ENCODE peak calls at places on chromosomes 5 and 9, in seven cellular contexts. V is tibial artery; C is upper lobe of right lung; A is brain microvascular endothelial cell; U is SK-N-SH; M is CD4-positive, CD25-positive, alpha-beta regulatory T cell; Z is adrenal gland. G is an unnamed sample. For H3K27me3, the result is how much of the 10 kb centered on the place peaks cover.

GRCh38 chr5:115847290-115847689 is 5.6 kb downstream of the AP3S1 start:
- DNase-seq in V (no peak), C (no peak), A (no peak), U (no peak), M (no peak), Z (no peak), G (no peak)

GRCh38 chr9:133863193-133863592 is 125.0 kb upstream of the SARDH start:
- DNase-seq in V (no peak), C (no peak), A (no peak), U (no peak), M (no peak), Z (no peak), G (no peak)

GRCh38 chr5:71651554-71651953 is 64.4 kb downstream of the MCCC2 start:
- DNase-seq in V (no peak), C (no peak), A (no peak), U (no peak), M (no peak), Z (no peak), G (no peak)

GRCh38 chr5:131765261-131765660 is 31.6 kb downstream of the FNIP1 start:
- DNase-seq in V (no peak), C (no peak), A (no peak), U (no peak), M (no peak), Z (no peak), G (no peak)

GRCh38 chr9:109010676-109011655 is 2.3 kb downstream of the CTNNAL1 start:
- DNase-seq in V (no peak), C (no peak), A (peak), U (no peak), M (peak), Z (no peak), G (no peak)

GRCh38 chr9:135724186-135724797 is 22.3 kb downstream of the KCNT1 start:
- DNase-seq in V (no peak), C (no peak), A (no peak), U (no peak), M (no peak), Z (no peak), G (no peak)

GRCh38 chr5:73940747-73941146 is 314.8 kb downstream of the ARHGEF28 start:
- DNase-seq in V (no peak), C (no peak), A (no peak), U (no peak), M (no peak), Z (no peak), G (no peak)

GRCh38 chr9:108056083-108056804 is 566.7 kb upstream of the KLF4 start:
- DNase-seq in V (no peak), C (no peak), A (no peak), U (no peak), M (no peak), Z (no peak), G (no peak)

GRCh38 chr5:131607903-131608540 is 27.0 kb downstream of the RAPGEF6 start:
- DNase-seq in V (no peak), C (no peak), A (peak), U (no peak), M (no peak), Z (peak), G (no peak)

GRCh38 chr9:36499156-36499886 is 73.4 kb upstream of the MELK start:
- DNase-seq in V (no peak), C (no peak), A (no peak), U (peak), M (no peak), Z (no peak), G (no peak)

GRCh38 chr5:179233909-179234562 is 111.2 kb downstream of the ADAMTS2 start:
- DNase-seq in V (peak), C (peak), A (no peak), U (peak), M (no peak), Z (no peak), G (peak)

GRCh38 chr9:105154723-105155191 is 89.7 kb upstream of the SLC44A1 start:
- DNase-seq in V (no peak), C (no peak), A (no peak), U (no peak), M (no peak), Z (no peak), G (no peak)

GRCh38 chr9:129726322-129727160 is 26.3 kb downstream of the PTGES start:
- DNase-seq in V (peak), C (peak), A (peak), U (peak), M (peak), Z (peak), G (peak)

GRCh38 chr5:84032404-84032803 is 311.7 kb upstream of the HAPLN1 start:
- DNase-seq in V (no peak), C (no peak), A (no peak), U (no peak), M (no peak), Z (no peak), G (no peak)

GRCh38 chr9:70466976-70467551 is 52.6 kb upstream of the KLF9 start:
- DNase-seq in V (no peak), C (no peak), A (peak), U (no peak), M (no peak), Z (no peak), G (no peak)

GRCh38 chr5:56813302-56813701 is 2.0 kb upstream of the MAP3K1 start:
- DNase-seq in V (no peak), C (no peak), A (no peak), U (no peak), M (no peak), Z (no peak), G (no peak)

GRCh38 chr5:51027276-51027675 is 356.0 kb upstream of the ISL1 start:
- DNase-seq in V (no peak), C (no peak), A (no peak), U (no peak), M (no peak), Z (no peak), G (no peak)

GRCh38 chr5:107501965-107502691 is 168.6 kb downstream of the EFNA5 start:
- DNase-seq in V (no peak), C (no peak), A (peak), U (peak), M (no peak), Z (no peak), G (no peak)

GRCh38 chr9:19232830-19233194 is 2.3 kb downstream of the DENND4C start:
- DNase-seq in V (no peak), C (no peak), A (peak), U (peak), M (no peak), Z (no peak), G (no peak)

GRCh38 chr9:127886401-127886972 is 9.0 kb upstream of the AK1 start:
- DNase-seq in V (no peak), C (peak), A (no peak), U (peak), M (no peak), Z (no peak), G (peak)

GRCh38 chr9:76396597-76396996 is 2.4 kb upstream of the RFK start:
- DNase-seq in V (no peak), C (no peak), A (no peak), U (no peak), M (no peak), Z (no peak), G (no peak)

GRCh38 chr9:76394896-76395244 is 644 bp upstream of the RFK start:
- DNase-seq in V (no peak), C (no peak), A (peak), U (peak), M (peak), Z (peak), G (peak)

GRCh38 chr9:76394023-76394895 is at the start of gene RFK:
- DNase-seq in V (peak), C (peak), A (peak), U (peak), M (peak), Z (peak), G (peak)

GRCh38 chr9:76396144-76396543 is 1.9 kb upstream of the RFK start:
- DNase-seq in V (no peak), C (no peak), A (no peak), U (no peak), M (no peak), Z (no peak), G (no peak)

DNA sequence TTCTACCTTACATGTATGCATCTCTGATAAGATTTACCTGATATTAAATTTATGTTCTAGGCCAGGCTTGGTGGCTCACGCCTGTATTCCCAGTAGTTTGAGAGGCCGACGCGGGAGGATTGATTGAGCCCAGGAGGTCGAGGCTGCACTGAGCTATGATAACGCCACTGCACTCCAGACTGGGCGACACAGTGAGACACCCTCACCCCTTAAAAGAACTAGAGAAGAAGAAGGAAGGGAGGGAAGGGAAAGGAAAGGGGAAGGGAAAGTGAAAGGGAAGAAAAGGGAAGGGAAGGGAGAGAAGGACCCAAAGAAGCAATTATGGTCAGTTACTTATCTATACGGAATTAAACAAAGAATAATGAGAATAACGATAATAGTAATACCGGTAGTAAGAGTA is 1.2 kb upstream of the RFK start:
- DNase-seq in V (no peak), C (no peak), A (no peak), U (no peak), M (no peak), Z (no peak), G (no peak)
- H3K4me3 ChIP-seq in V (peak), C (peak), A (no peak), U (peak), M (peak), Z (no peak), G (no peak)

DNA sequence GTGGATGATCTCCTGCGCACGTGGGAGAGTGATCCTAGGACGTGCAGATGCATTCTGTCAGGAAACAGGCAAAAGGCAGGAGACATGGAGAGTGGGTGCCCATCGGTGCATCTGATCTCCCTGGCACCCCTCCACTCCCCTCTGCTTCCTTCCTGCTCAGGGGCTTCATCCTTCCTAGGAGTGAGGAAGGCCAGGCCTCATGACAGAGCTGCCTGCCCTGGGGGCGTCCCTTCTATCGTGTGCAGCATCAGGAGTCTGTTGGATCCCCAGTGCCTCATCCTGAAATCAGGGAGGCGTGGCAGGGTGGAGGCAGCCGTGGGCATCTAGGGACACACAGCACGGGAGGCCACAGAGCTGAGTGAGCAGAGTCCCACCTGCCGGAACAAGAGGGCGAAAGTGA is 30.1 kb downstream of the UBE2QL1 start:
- DNase-seq in V (no peak), C (no peak), A (no peak), U (peak), M (no peak), Z (no peak), G (no peak)
- H3K27me3 ChIP-seq in V (under half), C (under half), A (under half), U (under half), M (under half), Z (under half), G (under half)

GRCh38 chr9:33797837-33798236 is 2.5 kb downstream of the PRSS3 start:
- DNase-seq in V (no peak), C (no peak), A (no peak), U (no peak), M (no peak), Z (no peak), G (no peak)
- H3K4me3 ChIP-seq in V (no peak), C (no peak), A (no peak), U (no peak), M (no peak), Z (no peak), G (no peak)

GRCh38 chr5:141874262-141874964 is 3.8 kb downstream of the PCDH1 start:
- DNase-seq in V (peak), C (peak), A (no peak), U (peak), M (no peak), Z (no peak), G (peak)

GRCh38 chr5:141875022-141875740 is 3.0 kb downstream of the PCDH1 start:
- DNase-seq in V (peak), C (no peak), A (no peak), U (no peak), M (no peak), Z (no peak), G (peak)

GRCh38 chr5:141877478-141878185 is 578 bp downstream of the PCDH1 start:
- DNase-seq in V (peak), C (peak), A (no peak), U (peak), M (no peak), Z (no peak), G (peak)

GRCh38 chr5:141876628-141877477 is 1.4 kb downstream of the PCDH1 start:
- DNase-seq in V (peak), C (peak), A (no peak), U (no peak), M (no peak), Z (no peak), G (peak)

DNA sequence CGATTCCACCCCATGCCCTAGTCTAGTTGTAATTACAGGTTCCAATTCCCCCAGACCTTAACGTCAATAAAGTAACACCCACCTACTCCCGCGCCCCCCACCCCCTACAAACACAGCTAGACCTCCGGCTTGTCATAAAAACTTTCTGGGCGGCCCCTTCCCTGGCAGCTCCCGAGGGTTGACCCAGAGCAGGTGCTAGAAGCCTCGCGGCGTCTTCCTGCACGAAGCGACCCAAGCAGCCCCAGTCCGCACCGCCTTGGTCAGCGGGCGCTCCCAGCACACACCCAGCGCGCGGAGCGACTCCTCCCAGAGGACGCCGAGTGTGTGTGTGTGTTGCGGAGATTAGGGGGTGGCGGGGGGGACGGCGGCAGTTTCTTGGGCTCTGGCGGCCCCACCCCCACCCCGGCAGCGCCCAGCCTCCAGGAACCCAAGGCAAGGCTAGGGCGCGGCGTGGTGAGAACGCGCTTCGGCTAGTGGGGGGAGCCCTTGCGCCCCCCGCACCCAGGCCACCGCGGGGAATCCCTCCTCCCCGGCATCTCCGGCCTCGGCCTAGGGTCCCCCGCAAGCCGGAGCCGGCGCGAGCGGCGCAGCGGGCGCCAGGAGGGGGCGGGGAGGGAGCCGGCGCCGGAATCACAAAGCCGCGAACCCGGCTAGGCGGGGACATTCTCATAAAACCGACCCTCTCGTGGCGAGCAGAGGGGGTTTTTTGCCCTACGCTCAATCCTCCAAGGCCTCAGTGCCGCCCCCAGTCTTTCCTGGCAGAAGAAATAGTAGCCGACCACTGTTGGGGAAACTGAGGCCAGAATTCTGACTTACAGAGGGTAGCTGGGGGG is 2.2 kb downstream of the PCDH1 start:
- DNase-seq in V (peak), C (peak), A (no peak), U (peak), M (no peak), Z (no peak), G (peak)
- H3K27me3 ChIP-seq in V (under half), C (under half), A (half or more), U (half or more), M (under half), Z (under half), G (under half)

G was measured in H7.